ENCODE peak calls at places on chromosome 20, in seven cellular contexts. S is GM23248, V is lung, Z is ovary, Q is body of pancreas, M is right lobe of liver, B is left ventricle myocardium inferior. T is an unnamed sample.

GRCh38 chr20:8401491-8401890 is 269.4 kb downstream of the PLCB1 start:
- DNase-seq in S (no peak), V (no peak), Z (no peak), Q (no peak), M (no peak), B (no peak), T (no peak)

GRCh38 chr20:3729811-3730550 is 2.5 kb upstream of the HSPA12B start:
- DNase-seq in S (no peak), V (no peak), Z (no peak), Q (no peak), M (no peak), B (peak), T (no peak)

GRCh38 chr20:7113577-7114466 is 346.3 kb downstream of the BMP2 start:
- DNase-seq in S (peak), V (no peak), Z (no peak), Q (peak), M (peak), B (peak), T (peak)

GRCh38 chr20:29873946-29874345 is 1383.5 kb upstream of the DEFB115 start:
- DNase-seq in S (peak), V (no peak), Z (no peak), Q (peak), M (peak), B (peak), T (no peak)

GRCh38 chr20:51985013-51985415 is 182.7 kb upstream of the SALL4 start:
- DNase-seq in S (peak), V (no peak), Z (no peak), Q (no peak), M (no peak), B (no peak), T (peak)

GRCh38 chr20:14521436-14521835 is 184.0 kb upstream of the FLRT3 start:
- DNase-seq in S (peak), V (no peak), Z (no peak), Q (no peak), M (no peak), B (no peak), T (no peak)

GRCh38 chr20:45890997-45891983 is at the start of the genes CTSA and NEURL2:
- DNase-seq in S (peak), V (peak), Z (peak), Q (peak), M (peak), B (peak), T (peak)

GRCh38 chr20:3307078-3307477 is 68.1 kb upstream of the SLC4A11 start:
- DNase-seq in S (no peak), V (no peak), Z (no peak), Q (no peak), M (no peak), B (no peak), T (no peak)

GRCh38 chr20:17377222-17377621 is 150.4 kb downstream of the PCSK2 start:
- DNase-seq in S (no peak), V (no peak), Z (no peak), Q (no peak), M (no peak), B (no peak), T (no peak)

GRCh38 chr20:844473-845225 is 11.1 kb downstream of the FAM110A start:
- DNase-seq in S (peak), V (peak), Z (peak), Q (peak), M (peak), B (peak), T (peak)

GRCh38 chr20:39066464-39066863 is 104.3 kb downstream of the DHX35 start:
- DNase-seq in S (no peak), V (no peak), Z (no peak), Q (no peak), M (no peak), B (no peak), T (no peak)

GRCh38 chr20:52049001-52049731 is 142.4 kb downstream of the ZFP64 start:
- DNase-seq in S (peak), V (peak), Z (no peak), Q (no peak), M (no peak), B (no peak), T (peak)

GRCh38 chr20:37484386-37484785 is 36.7 kb upstream of the NNAT start:
- DNase-seq in S (no peak), V (no peak), Z (no peak), Q (no peak), M (no peak), B (no peak), T (no peak)

GRCh38 chr20:36145877-36146707 is 8.4 kb upstream of the EPB41L1 start:
- DNase-seq in S (no peak), V (no peak), Z (no peak), Q (no peak), M (no peak), B (peak), T (no peak)

GRCh38 chr20:38032585-38033329 is 499 bp downstream of the TTI1 start:
- DNase-seq in S (peak), V (no peak), Z (no peak), Q (no peak), M (no peak), B (no peak), T (no peak)

GRCh38 chr20:52593634-52594033 is 378.5 kb upstream of the TSHZ2 start:
- DNase-seq in S (peak), V (no peak), Z (no peak), Q (no peak), M (no peak), B (no peak), T (no peak)

GRCh38 chr20:36230019-36230418 is 6.3 kb upstream of the AAR2 start:
- DNase-seq in S (no peak), V (no peak), Z (no peak), Q (no peak), M (no peak), B (no peak), T (no peak)

GRCh38 chr20:40565681-40566040 is 123.4 kb downstream of the MAFB start:
- DNase-seq in S (no peak), V (no peak), Z (no peak), Q (no peak), M (no peak), B (no peak), T (no peak)

GRCh38 chr20:34880095-34880680 is 3.8 kb downstream of the ACSS2 start:
- DNase-seq in S (no peak), V (no peak), Z (no peak), Q (no peak), M (no peak), B (no peak), T (no peak)

GRCh38 chr20:37573626-37574198 is 46.0 kb upstream of the BLCAP start:
- DNase-seq in S (no peak), V (no peak), Z (no peak), Q (no peak), M (no peak), B (no peak), T (peak)

GRCh38 chr20:35551485-35551884 is 9.6 kb downstream of the ERGIC3 start:
- DNase-seq in S (no peak), V (no peak), Z (no peak), Q (no peak), M (no peak), B (no peak), T (peak)

GRCh38 chr20:36754656-36755222 is 8.8 kb upstream of the NDRG3 start:
- DNase-seq in S (peak), V (peak), Z (peak), Q (peak), M (no peak), B (no peak), T (no peak)

DNA sequence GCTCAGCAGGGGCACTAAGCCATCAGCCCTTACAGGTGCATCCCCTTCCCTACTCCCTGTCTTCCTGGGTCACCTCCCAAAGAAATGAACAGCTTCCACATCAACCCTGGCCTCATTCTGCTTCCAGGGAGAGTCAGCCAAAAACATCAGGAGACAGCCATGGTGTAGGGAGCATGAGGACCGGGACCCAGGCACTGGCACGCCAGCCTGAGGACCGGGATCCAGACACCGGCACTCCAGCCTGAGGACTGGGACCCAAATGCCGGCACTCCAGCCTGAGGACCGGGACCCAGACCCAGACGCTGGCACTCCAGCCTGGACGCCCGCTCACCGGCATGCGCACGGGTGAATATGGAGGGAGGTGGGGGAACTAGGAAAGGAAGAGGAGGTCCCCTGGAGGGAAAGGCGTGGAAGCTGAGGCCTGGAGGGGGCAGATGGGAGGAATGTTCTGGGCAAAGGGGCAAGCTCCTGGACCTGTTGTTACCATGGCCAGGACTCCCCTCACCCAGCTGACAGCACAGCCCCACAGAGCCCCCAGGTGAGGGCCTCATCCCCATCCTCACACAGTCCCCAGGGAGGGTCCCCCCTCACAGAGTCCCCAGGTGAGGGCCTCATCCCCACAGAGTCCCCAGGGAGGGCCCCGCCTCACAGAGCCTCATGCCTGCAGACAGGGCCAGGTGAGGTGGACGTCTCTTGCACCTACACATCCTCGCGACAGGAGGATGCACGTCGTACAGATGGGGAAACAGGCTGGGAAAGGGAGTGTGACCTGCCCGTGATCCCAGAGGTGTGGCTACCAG is 26.0 kb upstream of the MRGBP start:
- DNase-seq in S (no peak), V (no peak), Z (no peak), Q (no peak), M (peak), B (peak), T (no peak)
- H3K27ac ChIP-seq in S (no peak), V (no peak), Z (no peak), Q (no peak), M (no peak), B (no peak), T (no peak)

GRCh38 chr20:32972181-32973076 is 31.8 kb downstream of the SUN5 start:
- DNase-seq in S (no peak), V (no peak), Z (no peak), Q (no peak), M (no peak), B (no peak), T (no peak)
- H3K27ac ChIP-seq in S (no peak), V (no peak), Z (no peak), Q (no peak), M (no peak), B (peak), T (no peak)

DNA sequence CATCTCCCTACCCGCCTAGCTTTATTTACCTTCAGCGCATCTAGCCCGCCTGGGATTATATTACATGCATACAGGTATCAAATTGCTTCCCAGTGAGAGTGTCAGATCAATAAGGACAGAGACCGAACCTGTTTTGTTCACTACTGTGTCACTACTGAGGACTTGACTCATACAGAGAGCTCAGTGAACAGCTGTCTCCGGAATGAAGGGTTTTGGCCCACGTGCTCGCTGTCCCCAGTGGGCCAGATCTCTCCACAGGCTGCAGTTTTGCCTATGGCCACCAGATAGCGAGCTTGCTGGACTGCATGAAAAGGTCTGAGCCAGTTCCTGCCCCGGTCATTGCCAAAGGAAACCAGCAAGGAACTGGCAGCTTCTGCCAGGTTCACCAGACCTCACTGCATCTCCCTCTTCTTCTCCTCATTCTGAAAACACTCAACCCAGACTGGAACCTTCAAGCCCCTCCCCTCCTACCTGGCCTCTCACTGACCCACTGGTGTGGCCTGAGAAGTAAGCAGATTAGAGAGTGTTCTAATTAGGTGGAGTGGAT is 150.8 kb downstream of the ZMYND8 start:
- DNase-seq in S (peak), V (peak), Z (no peak), Q (peak), M (peak), B (peak), T (peak)
- H3K27ac ChIP-seq in S (no peak), V (no peak), Z (no peak), Q (no peak), M (no peak), B (no peak), T (no peak)

DNA sequence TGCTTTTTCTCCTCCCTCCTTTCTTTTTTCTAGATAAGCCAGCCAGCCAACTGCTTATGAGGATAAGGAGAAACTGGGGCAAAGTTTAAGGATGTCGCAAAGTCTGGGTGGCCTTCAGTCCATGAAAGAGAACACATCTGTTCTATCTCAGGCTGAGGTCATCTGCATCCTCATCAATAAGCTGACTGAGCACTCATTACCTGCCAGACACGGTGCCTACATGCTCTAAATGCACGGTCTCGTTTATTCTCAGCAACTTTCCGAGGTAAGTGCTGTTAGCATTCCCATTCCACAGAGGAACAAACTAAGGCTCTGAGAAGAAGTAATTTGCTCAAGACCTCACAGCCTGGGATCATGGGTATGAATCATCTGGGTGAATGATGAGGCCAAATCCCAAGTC is 133.1 kb downstream of the BCAS1 start:
- DNase-seq in S (no peak), V (no peak), Z (no peak), Q (no peak), M (no peak), B (no peak), T (no peak)
- H3K27ac ChIP-seq in S (no peak), V (no peak), Z (no peak), Q (no peak), M (no peak), B (no peak), T (no peak)

GRCh38 chr20:62486431-62486954 is 10.7 kb upstream of the GATA5 start:
- DNase-seq in S (no peak), V (no peak), Z (no peak), Q (no peak), M (no peak), B (no peak), T (no peak)

GRCh38 chr20:62485062-62485700 is 9.4 kb upstream of the GATA5 start:
- DNase-seq in S (peak), V (no peak), Z (peak), Q (peak), M (no peak), B (no peak), T (no peak)

GRCh38 chr20:62484478-62484877 is 8.7 kb upstream of the GATA5 start:
- DNase-seq in S (no peak), V (no peak), Z (no peak), Q (no peak), M (no peak), B (no peak), T (no peak)

GRCh38 chr20:62487125-62487524 is 11.3 kb upstream of the GATA5 start:
- DNase-seq in S (no peak), V (no peak), Z (no peak), Q (no peak), M (no peak), B (no peak), T (no peak)

GRCh38 chr20:62485701-62486089 is 9.9 kb upstream of the GATA5 start:
- DNase-seq in S (no peak), V (no peak), Z (no peak), Q (no peak), M (no peak), B (no peak), T (no peak)
- H3K27ac ChIP-seq in S (no peak), V (no peak), Z (no peak), Q (no peak), M (no peak), B (no peak), T (no peak)

GRCh38 chr20:55937283-55937682 is 68.0 kb downstream of the CBLN4 start:
- DNase-seq in S (no peak), V (no peak), Z (no peak), Q (no peak), M (no peak), B (no peak), T (no peak)
- H3K27ac ChIP-seq in S (no peak), V (no peak), Z (no peak), Q (no peak), M (no peak), B (no peak), T (no peak)

GRCh38 chr20:18623156-18623555 is 35.3 kb downstream of the DTD1 start:
- DNase-seq in S (no peak), V (no peak), Z (no peak), Q (no peak), M (no peak), B (no peak), T (no peak)

GRCh38 chr20:18621004-18621403 is 33.1 kb downstream of the DTD1 start:
- DNase-seq in S (no peak), V (no peak), Z (no peak), Q (no peak), M (no peak), B (no peak), T (no peak)

GRCh38 chr20:18625907-18626655 is 38.2 kb downstream of the DTD1 start:
- DNase-seq in S (no peak), V (no peak), Z (no peak), Q (no peak), M (no peak), B (no peak), T (no peak)

GRCh38 chr20:18628330-18628941 is 40.6 kb downstream of the DTD1 start:
- DNase-seq in S (peak), V (no peak), Z (no peak), Q (peak), M (peak), B (no peak), T (no peak)

DNA sequence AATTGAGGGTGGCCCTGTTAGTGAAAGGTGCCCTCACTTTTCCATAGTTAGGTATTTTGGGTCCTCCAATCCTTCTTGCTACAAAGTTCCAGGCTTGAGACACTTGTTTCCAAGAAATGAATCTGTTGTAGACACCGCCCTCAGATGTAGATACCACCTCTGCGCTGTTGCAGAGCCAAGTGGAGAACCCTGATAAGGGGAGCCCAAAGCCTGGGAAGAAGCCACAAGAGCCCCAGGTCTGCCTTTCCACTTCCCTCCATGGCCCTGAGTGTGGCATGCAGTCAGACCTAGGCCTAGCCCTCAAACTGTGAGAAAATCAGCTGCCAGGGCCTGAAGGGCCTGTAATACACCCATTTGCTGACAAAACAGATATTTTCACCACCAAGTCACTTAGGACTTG is 37.1 kb downstream of the DTD1 start:
- DNase-seq in S (no peak), V (no peak), Z (no peak), Q (no peak), M (no peak), B (no peak), T (no peak)
- H3K27ac ChIP-seq in S (no peak), V (no peak), Z (no peak), Q (no peak), M (no peak), B (no peak), T (no peak)

GRCh38 chr20:44858959-44859358 is 26.5 kb upstream of the YWHAB start:
- DNase-seq in S (no peak), V (no peak), Z (no peak), Q (no peak), M (no peak), B (no peak), T (no peak)

GRCh38 chr20:44863661-44864060 is 21.8 kb upstream of the YWHAB start:
- DNase-seq in S (no peak), V (no peak), Z (no peak), Q (no peak), M (no peak), B (no peak), T (no peak)

GRCh38 chr20:44856847-44857448 is 28.6 kb upstream of the YWHAB start:
- DNase-seq in S (no peak), V (no peak), Z (no peak), Q (no peak), M (no peak), B (no peak), T (no peak)

GRCh38 chr20:44862286-44862685 is 23.2 kb upstream of the YWHAB start:
- DNase-seq in S (peak), V (no peak), Z (no peak), Q (no peak), M (no peak), B (no peak), T (no peak)

DNA sequence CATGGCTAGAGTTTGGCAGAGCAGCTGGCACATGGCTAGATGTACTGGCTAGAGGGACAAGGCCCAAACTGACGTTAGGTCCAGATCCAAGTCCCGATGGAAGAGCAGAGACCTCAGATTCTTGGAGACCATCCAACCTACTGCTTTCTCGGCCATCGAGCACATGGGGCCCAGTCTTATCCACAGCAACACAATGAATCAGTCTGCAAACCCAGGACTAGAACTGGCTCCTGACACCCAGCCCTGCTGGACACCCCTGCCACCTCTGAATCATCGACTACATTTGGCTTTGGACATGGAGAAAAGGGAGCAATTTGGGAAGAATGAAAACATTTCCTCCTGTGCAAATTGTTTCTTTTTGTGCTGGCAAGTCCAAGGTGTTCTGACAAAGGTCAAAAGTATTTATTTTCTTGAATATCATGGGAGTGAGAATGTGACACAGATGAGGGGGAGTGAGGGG is 23.9 kb upstream of the YWHAB start:
- DNase-seq in S (peak), V (no peak), Z (peak), Q (peak), M (no peak), B (no peak), T (peak)
- H3K27ac ChIP-seq in S (peak), V (no peak), Z (no peak), Q (no peak), M (no peak), B (no peak), T (no peak)